ENCODE peak calls at places on chromosome 18, in eight cellular contexts. P is IMR-90, B is sigmoid colon, Z is A549, L is body of pancreas, W is stomach, H is lower leg skin, Y is heart left ventricle. U is an unnamed sample.

GRCh38 chr18:48186084-48186798 is 222.9 kb downstream of the ZBTB7C start:
- DNase-seq in P (no peak), B (no peak), Y (no peak), H (no peak), Z (no peak), W (no peak), L (no peak), U (no peak)

GRCh38 chr18:3872651-3873050 is 422.7 kb downstream of the TGIF1 start:
- DNase-seq in H (no peak), W (no peak), L (no peak), Y (no peak), Z (no peak), P (no peak), B (no peak), U (no peak)

GRCh38 chr18:51100371-51101000 is 70.5 kb downstream of the SMAD4 start:
- DNase-seq in L (no peak), Y (no peak), B (no peak), W (no peak), P (no peak), H (no peak), Z (no peak), U (no peak)

GRCh38 chr18:48800877-48801727 is 149.7 kb downstream of the SMAD7 start:
- DNase-seq in H (no peak), Y (peak), W (peak), Z (no peak), L (peak), B (peak), P (peak), U (no peak)

GRCh38 chr18:74944676-74945075 is 264.3 kb downstream of the PTGR3 start:
- DNase-seq in W (no peak), L (no peak), H (no peak), Z (peak), B (no peak), Y (no peak), P (peak), U (no peak)

GRCh38 chr18:68221116-68221724 is 493.7 kb downstream of the TMX3 start:
- DNase-seq in H (no peak), W (no peak), Y (no peak), L (no peak), Z (no peak), P (no peak), B (no peak), U (no peak)

GRCh38 chr18:76752400-76752799 is 70.0 kb upstream of the ZNF236 start:
- DNase-seq in P (no peak), L (no peak), Y (no peak), H (no peak), B (no peak), Z (no peak), W (no peak), U (no peak)

GRCh38 chr18:42925036-42925435 is 190.4 kb downstream of the RIT2 start:
- DNase-seq in H (no peak), L (no peak), Y (no peak), W (no peak), P (no peak), B (no peak), Z (no peak), U (no peak)

GRCh38 chr18:29644276-29644675 is 1398.3 kb downstream of the DSC3 start:
- DNase-seq in W (no peak), B (no peak), Z (no peak), P (peak), H (no peak), L (no peak), Y (no peak), U (no peak)

GRCh38 chr18:13270279-13270911 is 51.8 kb downstream of the LDLRAD4 start:
- DNase-seq in Y (no peak), B (no peak), Z (no peak), W (no peak), L (no peak), P (no peak), H (no peak), U (no peak)

GRCh38 chr18:11950824-11951223 is 30.5 kb upstream of the IMPA2 start:
- DNase-seq in W (no peak), B (no peak), Z (no peak), H (no peak), L (peak), P (no peak), Y (no peak), U (no peak)
- TF ChIP-seq POLR2A in W (no peak), B (no peak), Z (no peak), H (no peak), L (peak), P (no peak), Y (no peak), U (no peak)

DNA sequence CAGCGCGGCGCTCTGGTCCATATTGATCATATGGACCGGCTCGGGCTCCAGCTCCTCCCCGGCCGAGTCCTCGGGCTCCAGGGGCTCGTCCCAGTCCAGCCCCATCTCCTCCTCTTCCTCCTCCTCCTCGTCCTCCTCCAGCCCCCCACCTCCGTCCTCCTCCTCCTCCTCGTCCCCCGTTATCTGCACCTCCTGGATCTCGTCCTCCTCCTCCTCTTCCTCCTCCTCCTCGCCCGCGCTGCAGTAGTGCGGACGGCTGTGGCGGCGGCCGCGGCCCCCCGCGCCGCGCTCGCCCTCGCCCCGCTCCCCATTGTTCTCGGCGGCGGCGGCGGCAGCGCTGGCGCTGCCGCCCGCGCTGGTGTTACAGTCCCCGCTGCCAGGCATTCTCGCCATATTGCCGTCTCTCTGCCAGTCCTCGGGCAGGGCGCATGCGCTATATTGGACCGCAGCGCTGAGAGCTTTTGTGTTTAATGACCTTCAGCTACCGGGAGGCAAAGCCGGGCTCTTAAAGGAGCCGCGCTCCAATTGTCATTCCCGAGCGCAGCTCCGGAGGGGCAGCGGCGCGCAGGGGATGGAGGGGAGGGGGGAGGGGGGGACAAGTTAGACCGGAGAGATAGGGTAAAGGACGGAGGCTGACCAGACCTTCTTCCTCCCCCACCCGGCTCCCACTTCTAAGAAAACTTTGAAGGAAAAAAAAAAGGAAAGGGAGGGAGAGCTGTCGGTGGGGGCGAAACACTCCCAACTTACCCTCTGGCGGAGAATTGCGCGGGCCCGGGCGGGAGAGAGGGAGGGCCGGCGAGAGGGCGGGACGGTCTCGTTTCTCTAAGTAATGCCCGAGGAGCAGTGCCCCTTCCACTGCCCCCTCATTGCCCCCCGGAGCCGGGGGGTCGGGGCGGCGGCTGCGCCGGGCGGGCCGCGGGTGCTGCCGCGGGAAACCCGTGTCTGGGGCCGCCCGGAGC is at the start of gene KCTD1:
- DNase-seq in P (peak), W (peak), Y (peak), L (peak), H (peak), Z (peak), B (peak), U (peak)
- TF ChIP-seq POLR2A in P (no peak), W (no peak), Y (no peak), L (peak), H (no peak), Z (peak), B (no peak), U (peak)

GRCh38 chr18:57803119-57803969 is at the start of gene ATP8B1:
- DNase-seq in Z (peak), W (peak), L (peak), B (peak), Y (peak), P (peak), H (peak), U (peak)
- TF ChIP-seq POLR2A in Z (peak), W (peak), L (peak), B (peak), Y (no peak), P (peak), H (no peak), U (no peak)

GRCh38 chr18:59898093-59898492 is 1.7 kb upstream of the PMAIP1 start:
- DNase-seq in L (no peak), H (no peak), W (no peak), Y (no peak), Z (no peak), B (no peak), P (no peak), U (no peak)

GRCh38 chr18:59899298-59900221 is at the start of gene PMAIP1:
- DNase-seq in P (peak), H (peak), Y (peak), W (peak), Z (peak), B (peak), L (peak), U (peak)

GRCh38 chr18:59898609-59899297 is 1.0 kb upstream of the PMAIP1 start:
- DNase-seq in Z (no peak), P (no peak), Y (no peak), W (no peak), L (no peak), H (no peak), B (no peak), U (no peak)

GRCh38 chr18:59902180-59902992 is 2.6 kb downstream of the PMAIP1 start:
- DNase-seq in Z (no peak), Y (no peak), L (no peak), P (peak), B (no peak), H (no peak), W (no peak), U (no peak)

GRCh38 chr18:59900222-59901128 is 679 bp downstream of the PMAIP1 start:
- DNase-seq in B (no peak), P (peak), L (peak), W (peak), Z (no peak), Y (peak), H (no peak), U (peak)
- TF ChIP-seq POLR2A in B (no peak), P (peak), L (no peak), W (no peak), Z (no peak), Y (no peak), H (no peak), U (peak)

GRCh38 chr18:8706981-8707940 is 1.9 kb downstream of the MTCL1 start:
- DNase-seq in Z (no peak), P (peak), B (peak), W (peak), L (peak), Y (no peak), H (peak), U (peak)
- TF ChIP-seq POLR2A in Z (no peak), P (no peak), B (peak), W (no peak), L (no peak), Y (no peak), H (no peak), U (no peak)

DNA sequence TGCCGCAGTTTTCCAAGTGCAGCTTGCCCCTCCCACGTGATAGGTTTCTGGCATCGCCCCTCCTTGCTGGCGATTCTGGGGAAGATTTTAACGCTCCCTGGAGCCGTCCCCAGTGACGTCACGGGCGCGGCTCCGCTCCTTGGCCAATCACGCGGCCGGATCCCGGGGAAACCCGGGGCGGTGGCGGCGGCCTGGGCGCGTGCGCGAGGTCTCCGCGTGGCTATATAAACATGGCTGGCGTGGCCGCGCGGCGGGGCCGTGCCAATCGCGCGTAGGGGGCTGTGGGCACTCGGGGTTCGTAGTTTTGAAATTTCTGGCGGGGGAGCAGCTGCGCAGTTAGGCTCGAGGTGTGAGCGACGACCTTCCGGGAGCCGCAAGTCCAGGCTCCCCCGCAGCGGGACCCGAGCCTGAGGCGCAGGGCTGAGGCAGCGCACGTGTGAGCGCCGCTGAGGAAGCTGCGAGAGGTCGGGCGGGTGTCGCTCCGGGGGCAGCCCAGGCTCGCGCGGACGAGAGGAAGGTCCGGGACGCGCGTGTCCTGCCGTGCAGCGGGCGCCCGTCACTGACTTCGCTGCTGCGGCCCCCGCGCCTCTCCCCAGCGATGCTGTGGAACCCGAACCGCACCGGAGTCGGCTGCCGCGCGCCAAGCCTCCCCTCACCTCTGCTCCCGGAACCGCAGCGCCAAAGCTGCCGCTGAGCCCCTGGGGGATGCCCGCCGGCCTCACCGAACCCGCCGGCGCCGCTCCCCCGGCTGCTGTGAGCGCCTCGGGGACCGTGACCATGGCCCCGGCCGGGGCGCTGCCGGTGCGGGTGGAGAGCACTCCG is at the start of gene TAF4B:
- DNase-seq in H (peak), P (peak), L (peak), Y (peak), W (peak), Z (peak), B (peak), U (peak)
- TF ChIP-seq POLR2A in H (no peak), P (no peak), L (peak), Y (no peak), W (peak), Z (peak), B (no peak), U (peak)

GRCh38 chr18:79509536-79509930 is 113.8 kb downstream of the NFATC1 start:
- DNase-seq in B (peak), W (no peak), P (no peak), L (peak), Y (no peak), H (no peak), Z (no peak), U (no peak)

GRCh38 chr18:79506191-79507075 is 110.7 kb downstream of the NFATC1 start:
- DNase-seq in Z (no peak), Y (peak), P (no peak), H (no peak), L (peak), W (no peak), B (peak), U (peak)

GRCh38 chr18:79507546-79508480 is 112.1 kb downstream of the NFATC1 start:
- DNase-seq in Y (peak), P (peak), H (peak), B (peak), W (peak), Z (no peak), L (peak), U (peak)

GRCh38 chr18:79508565-79509535 is 113.1 kb downstream of the NFATC1 start:
- DNase-seq in Y (peak), P (no peak), W (no peak), H (no peak), B (peak), Z (no peak), L (peak), U (peak)

DNA sequence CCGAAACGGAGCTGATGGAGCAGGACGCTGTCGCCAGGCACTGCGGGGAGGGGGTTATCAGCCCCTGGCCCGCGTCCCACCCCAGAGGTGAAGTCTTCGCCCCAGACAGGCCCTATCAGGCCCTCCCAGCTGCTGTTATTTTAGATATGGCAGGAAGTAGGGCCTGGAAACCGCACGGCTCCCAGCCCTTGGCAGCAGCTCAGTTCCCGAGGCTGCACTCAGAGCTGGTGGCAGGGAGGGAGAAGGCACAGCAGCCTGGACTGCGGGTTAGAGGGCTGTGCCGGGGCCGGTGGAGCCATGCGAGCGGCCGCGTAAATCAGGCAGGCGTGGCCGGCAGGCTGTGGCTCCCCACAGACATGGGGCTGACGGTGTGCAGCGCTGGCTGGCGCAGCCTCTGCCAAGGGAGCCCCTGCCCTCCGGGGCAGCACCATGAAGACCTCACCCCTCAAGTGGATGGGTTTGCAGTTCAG is 111.4 kb downstream of the NFATC1 start:
- DNase-seq in L (peak), H (peak), Z (no peak), W (peak), Y (peak), B (peak), P (no peak), U (peak)
- TF ChIP-seq POLR2A in L (no peak), H (no peak), Z (no peak), W (no peak), Y (no peak), B (no peak), P (no peak), U (peak)

DNA sequence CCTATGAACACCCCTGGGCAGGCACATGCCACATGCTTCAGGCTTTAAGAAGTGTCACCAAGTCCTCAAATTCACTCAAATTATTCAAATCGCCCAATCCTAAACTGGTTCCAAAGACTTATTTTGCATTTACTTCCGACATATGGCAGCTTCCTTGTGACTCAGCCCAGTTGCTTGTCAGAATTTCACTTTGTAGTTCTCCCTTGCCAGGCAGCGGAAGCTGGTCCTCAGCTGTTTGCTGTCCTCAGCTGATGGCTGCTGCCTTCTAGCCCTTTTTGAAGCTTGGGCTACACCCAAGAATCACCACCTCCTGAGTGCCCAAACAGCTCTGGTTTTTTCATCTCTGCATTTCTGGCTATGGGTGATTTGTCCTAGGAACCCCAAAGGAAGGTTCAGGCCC is 105.5 kb upstream of the LMAN1 start:
- DNase-seq in W (no peak), Y (no peak), L (no peak), Z (no peak), H (no peak), B (no peak), P (no peak), U (no peak)
- TF ChIP-seq POLR2A in W (no peak), Y (no peak), L (no peak), Z (no peak), H (no peak), B (no peak), P (no peak), U (no peak)

U was measured in erythroblast.